ENCODE peak calls at places on chromosomes 1 and 21, in four cellular contexts. One of them, this sample, is unnamed.

GRCh38 chr1:185934476-185935189 is 200.4 kb downstream of the HMCN1 start:
- DNase-seq in heart left ventricle: no peak
- DNase-seq in hepatocyte: no peak
- DNase-seq in spleen: no peak
- DNase-seq in this sample: no peak

GRCh38 chr1:41122851-41123518 is 101.5 kb upstream of the SLFNL1 start:
- DNase-seq in spleen: no peak
- DNase-seq in heart left ventricle: no peak
- DNase-seq in hepatocyte: peak
- DNase-seq in this sample: peak

GRCh38 chr21:35226960-35227741 is 178.0 kb upstream of the RUNX1 start:
- DNase-seq in heart left ventricle: no peak
- DNase-seq in spleen: no peak
- DNase-seq in hepatocyte: no peak
- DNase-seq in this sample: no peak

GRCh38 chr1:26696645-26697440 is 1.0 kb downstream of the ARID1A start:
- DNase-seq in heart left ventricle: peak
- DNase-seq in hepatocyte: peak
- DNase-seq in spleen: peak
- DNase-seq in this sample: peak

GRCh38 chr1:161735837-161736236 is 13.7 kb upstream of the DUSP12 start:
- DNase-seq in hepatocyte: no peak
- DNase-seq in heart left ventricle: no peak
- DNase-seq in spleen: no peak
- DNase-seq in this sample: no peak

GRCh38 chr1:239189998-239190512 is 196.3 kb upstream of the CHRM3 start:
- DNase-seq in spleen: no peak
- DNase-seq in heart left ventricle: no peak
- DNase-seq in hepatocyte: no peak
- DNase-seq in this sample: no peak

GRCh38 chr1:11979453-11979817 is 809 bp upstream of the MFN2 start:
- DNase-seq in spleen: peak
- DNase-seq in heart left ventricle: no peak
- DNase-seq in hepatocyte: no peak
- DNase-seq in this sample: no peak

GRCh38 chr1:36387141-36387949 is 1.6 kb upstream of the STK40 start:
- DNase-seq in hepatocyte: peak
- DNase-seq in spleen: no peak
- DNase-seq in heart left ventricle: no peak
- DNase-seq in this sample: no peak

GRCh38 chr1:69090752-69091151 is 477.0 kb upstream of the LRRC7 start:
- DNase-seq in hepatocyte: no peak
- DNase-seq in heart left ventricle: no peak
- DNase-seq in spleen: no peak
- DNase-seq in this sample: no peak

GRCh38 chr1:53111073-53111556 is 31.3 kb downstream of the SLC1A7 start:
- DNase-seq in hepatocyte: peak
- DNase-seq in spleen: no peak
- DNase-seq in heart left ventricle: no peak
- DNase-seq in this sample: peak

GRCh38 chr1:95095833-95096217 is 21.3 kb upstream of the TLCD4 start:
- DNase-seq in heart left ventricle: no peak
- DNase-seq in spleen: no peak
- DNase-seq in hepatocyte: no peak
- DNase-seq in this sample: no peak

GRCh38 chr1:56688522-56689026 is 43.5 kb downstream of the PRKAA2 start:
- DNase-seq in spleen: no peak
- DNase-seq in hepatocyte: peak
- DNase-seq in heart left ventricle: no peak
- DNase-seq in this sample: peak

GRCh38 chr1:10794724-10795304 is 1.6 kb downstream of the CASZ1 start:
- DNase-seq in heart left ventricle: peak
- DNase-seq in spleen: no peak
- DNase-seq in hepatocyte: peak
- DNase-seq in this sample: no peak

GRCh38 chr1:200960236-200960947 is 63.1 kb downstream of the KIF21B start:
- DNase-seq in spleen: peak
- DNase-seq in hepatocyte: no peak
- DNase-seq in heart left ventricle: no peak
- DNase-seq in this sample: no peak

GRCh38 chr1:100284591-100284990 is 18.6 kb downstream of the RTCA start:
- DNase-seq in heart left ventricle: no peak
- DNase-seq in hepatocyte: no peak
- DNase-seq in spleen: no peak
- DNase-seq in this sample: no peak

GRCh38 chr1:207362962-207363858 is 41.7 kb downstream of the CD55 start:
- DNase-seq in spleen: no peak
- DNase-seq in hepatocyte: no peak
- DNase-seq in heart left ventricle: no peak
- DNase-seq in this sample: no peak

GRCh38 chr1:85449356-85449755 is 15.6 kb downstream of the DDAH1 start:
- DNase-seq in heart left ventricle: no peak
- DNase-seq in spleen: no peak
- DNase-seq in hepatocyte: no peak
- DNase-seq in this sample: no peak

GRCh38 chr1:119187416-119187815 is 47.0 kb upstream of the WARS2 start:
- DNase-seq in spleen: no peak
- DNase-seq in heart left ventricle: no peak
- DNase-seq in hepatocyte: no peak
- DNase-seq in this sample: no peak

GRCh38 chr1:168054117-168054516 is 82.6 kb downstream of the GPR161 start:
- DNase-seq in hepatocyte: no peak
- DNase-seq in spleen: no peak
- DNase-seq in heart left ventricle: peak
- DNase-seq in this sample: no peak

GRCh38 chr1:246687002-246687401 is 37.2 kb upstream of the SCCPDH start:
- DNase-seq in hepatocyte: no peak
- DNase-seq in heart left ventricle: no peak
- DNase-seq in spleen: no peak
- DNase-seq in this sample: no peak

GRCh38 chr1:151545542-151545941 is 5.4 kb downstream of the TUFT1 start:
- DNase-seq in heart left ventricle: no peak
- DNase-seq in hepatocyte: no peak
- DNase-seq in spleen: no peak
- DNase-seq in this sample: no peak

GRCh38 chr1:185679220-185679619 is 55.0 kb upstream of the HMCN1 start:
- DNase-seq in spleen: no peak
- DNase-seq in hepatocyte: no peak
- DNase-seq in heart left ventricle: no peak
- DNase-seq in this sample: no peak

GRCh38 chr1:102970496-102971078 is 137.7 kb downstream of the COL11A1 start:
- DNase-seq in spleen: no peak
- DNase-seq in heart left ventricle: no peak
- DNase-seq in hepatocyte: peak
- DNase-seq in this sample: no peak

GRCh38 chr1:31717341-31717740 is 13.5 kb upstream of the COL16A1 start:
- DNase-seq in spleen: no peak
- DNase-seq in heart left ventricle: no peak
- DNase-seq in hepatocyte: no peak
- DNase-seq in this sample: no peak

GRCh38 chr21:44658913-44659595 is 1.3 kb downstream of the KRTAP12-3 start:
- DNase-seq in hepatocyte: no peak
- DNase-seq in spleen: no peak
- DNase-seq in heart left ventricle: no peak
- DNase-seq in this sample: no peak

GRCh38 chr1:109438798-109439297 is 12.6 kb upstream of the PSMA5 start:
- DNase-seq in heart left ventricle: peak
- DNase-seq in spleen: no peak
- DNase-seq in hepatocyte: peak
- DNase-seq in this sample: no peak

GRCh38 chr1:26177182-26177684 is at the start of gene CNKSR1:
- DNase-seq in spleen: no peak
- DNase-seq in hepatocyte: peak
- DNase-seq in heart left ventricle: no peak
- DNase-seq in this sample: peak

GRCh38 chr1:32695098-32695904 is 7.3 kb downstream of the SYNC start:
- DNase-seq in heart left ventricle: peak
- DNase-seq in spleen: peak
- DNase-seq in hepatocyte: no peak
- DNase-seq in this sample: no peak

GRCh38 chr1:199151634-199152429 is 513.0 kb downstream of the PTPRC start:
- DNase-seq in heart left ventricle: no peak
- DNase-seq in spleen: no peak
- DNase-seq in hepatocyte: no peak
- DNase-seq in this sample: no peak

GRCh38 chr1:46481961-46482360 is 7.7 kb upstream of the DMBX1 start:
- DNase-seq in spleen: peak
- DNase-seq in hepatocyte: no peak
- DNase-seq in heart left ventricle: no peak
- DNase-seq in this sample: no peak

GRCh38 chr1:36696261-36696940 is 213.7 kb upstream of the CSF3R start:
- DNase-seq in hepatocyte: no peak
- DNase-seq in spleen: no peak
- DNase-seq in heart left ventricle: no peak
- DNase-seq in this sample: no peak

GRCh38 chr1:187951817-187952216 is 1123.1 kb downstream of the PLA2G4A start:
- DNase-seq in spleen: no peak
- DNase-seq in hepatocyte: no peak
- DNase-seq in heart left ventricle: no peak
- DNase-seq in this sample: no peak

GRCh38 chr1:85616011-85616705 is 35.6 kb downstream of the CCN1 start:
- DNase-seq in heart left ventricle: no peak
- DNase-seq in hepatocyte: no peak
- DNase-seq in spleen: no peak
- DNase-seq in this sample: no peak

GRCh38 chr1:54272772-54273091 is 72.8 kb downstream of the MRPL37 start:
- DNase-seq in heart left ventricle: no peak
- DNase-seq in hepatocyte: no peak
- DNase-seq in spleen: no peak
- DNase-seq in this sample: no peak
- H3K4me3 ChIP-seq in heart left ventricle: no peak
- H3K4me3 ChIP-seq in hepatocyte: no peak
- H3K4me3 ChIP-seq in spleen: no peak
- H3K4me3 ChIP-seq in this sample: no peak

GRCh38 chr21:31216206-31216605 is 127.9 kb downstream of the TIAM1 start:
- DNase-seq in heart left ventricle: no peak
- DNase-seq in spleen: no peak
- DNase-seq in hepatocyte: no peak
- DNase-seq in this sample: no peak

GRCh38 chr21:31222142-31222541 is 121.9 kb downstream of the TIAM1 start:
- DNase-seq in hepatocyte: no peak
- DNase-seq in heart left ventricle: no peak
- DNase-seq in spleen: no peak
- DNase-seq in this sample: no peak

GRCh38 chr21:31220567-31220966 is 123.5 kb downstream of the TIAM1 start:
- DNase-seq in spleen: no peak
- DNase-seq in hepatocyte: peak
- DNase-seq in heart left ventricle: no peak
- DNase-seq in this sample: no peak

GRCh38 chr21:31221051-31221450 is 123.0 kb downstream of the TIAM1 start:
- DNase-seq in spleen: no peak
- DNase-seq in hepatocyte: no peak
- DNase-seq in heart left ventricle: no peak
- DNase-seq in this sample: no peak

DNA sequence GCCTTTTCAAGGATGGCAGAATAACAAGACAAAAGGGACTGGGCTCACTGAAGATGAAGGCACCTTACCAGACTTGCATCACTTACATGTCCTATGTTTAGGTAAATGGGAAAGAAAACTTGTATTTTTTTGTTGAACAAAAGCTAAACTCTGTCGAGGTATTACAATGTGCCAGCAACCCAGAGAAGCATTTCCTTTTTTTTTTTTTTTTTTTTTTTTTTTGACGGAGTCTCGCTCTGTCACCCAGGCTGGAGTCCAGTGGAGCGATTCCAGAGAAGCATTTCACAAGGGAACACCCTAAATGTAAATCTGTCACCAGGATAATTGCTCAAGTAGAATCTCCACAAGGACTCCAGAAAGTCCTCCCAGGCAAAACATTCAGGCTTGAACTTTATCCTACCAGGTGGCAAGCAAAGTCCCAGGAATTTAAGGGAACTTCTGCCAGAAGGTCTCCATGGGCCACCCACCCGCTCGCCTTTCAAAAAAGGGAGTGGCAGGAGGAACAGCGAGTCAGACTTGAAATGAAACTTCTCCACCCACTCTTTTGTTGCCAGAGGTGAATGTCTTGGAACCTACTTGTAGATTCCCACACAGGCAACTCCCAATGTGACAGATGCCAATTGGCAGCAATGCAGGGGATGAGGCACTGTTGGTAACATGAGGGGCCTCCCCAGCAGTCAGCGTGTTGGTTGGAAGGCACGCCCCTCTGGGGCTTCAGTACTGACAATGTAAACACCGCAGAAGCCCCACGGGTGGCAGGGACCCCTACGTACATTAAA is 125.0 kb downstream of the TIAM1 start:
- DNase-seq in spleen: no peak
- DNase-seq in hepatocyte: peak
- DNase-seq in heart left ventricle: peak
- DNase-seq in this sample: no peak
- H3K4me3 ChIP-seq in spleen: no peak
- H3K4me3 ChIP-seq in hepatocyte: no peak
- H3K4me3 ChIP-seq in heart left ventricle: peak
- H3K4me3 ChIP-seq in this sample: no peak

GRCh38 chr1:222547260-222547614 is 667 bp downstream of the HHIPL2 start:
- DNase-seq in heart left ventricle: no peak
- DNase-seq in hepatocyte: no peak
- DNase-seq in spleen: no peak
- DNase-seq in this sample: no peak
- H3K4me3 ChIP-seq in heart left ventricle: no peak
- H3K4me3 ChIP-seq in hepatocyte: no peak
- H3K4me3 ChIP-seq in spleen: no peak
- H3K4me3 ChIP-seq in this sample: no peak

GRCh38 chr1:3688836-3689750 is 36.8 kb downstream of the TP73 start:
- DNase-seq in heart left ventricle: no peak
- DNase-seq in hepatocyte: no peak
- DNase-seq in spleen: no peak
- DNase-seq in this sample: no peak

GRCh38 chr1:3692593-3692992 is 40.3 kb downstream of the TP73 start:
- DNase-seq in heart left ventricle: no peak
- DNase-seq in hepatocyte: no peak
- DNase-seq in spleen: no peak
- DNase-seq in this sample: no peak

GRCh38 chr1:3688356-3688755 is 36.0 kb downstream of the TP73 start:
- DNase-seq in hepatocyte: no peak
- DNase-seq in heart left ventricle: no peak
- DNase-seq in spleen: no peak
- DNase-seq in this sample: no peak

GRCh38 chr1:3691421-3692204 is 39.3 kb downstream of the TP73 start:
- DNase-seq in hepatocyte: no peak
- DNase-seq in spleen: no peak
- DNase-seq in heart left ventricle: no peak
- DNase-seq in this sample: no peak

GRCh38 chr1:3690282-3691065 is 38.2 kb downstream of the TP73 start:
- DNase-seq in heart left ventricle: no peak
- DNase-seq in hepatocyte: no peak
- DNase-seq in spleen: no peak
- DNase-seq in this sample: no peak
- H3K4me3 ChIP-seq in heart left ventricle: no peak
- H3K4me3 ChIP-seq in hepatocyte: no peak
- H3K4me3 ChIP-seq in spleen: no peak
- H3K4me3 ChIP-seq in this sample: no peak

GRCh38 chr1:96820111-96820510 is 98.5 kb downstream of the PTBP2 start:
- DNase-seq in spleen: no peak
- DNase-seq in hepatocyte: no peak
- DNase-seq in heart left ventricle: no peak
- DNase-seq in this sample: no peak
- H3K4me3 ChIP-seq in spleen: no peak
- H3K4me3 ChIP-seq in hepatocyte: no peak
- H3K4me3 ChIP-seq in heart left ventricle: no peak
- H3K4me3 ChIP-seq in this sample: no peak

GRCh38 chr1:34055828-34056227 is 109.2 kb downstream of the CSMD2 start:
- DNase-seq in spleen: no peak
- DNase-seq in heart left ventricle: no peak
- DNase-seq in hepatocyte: no peak
- DNase-seq in this sample: no peak
- H3K4me3 ChIP-seq in spleen: no peak
- H3K4me3 ChIP-seq in heart left ventricle: no peak
- H3K4me3 ChIP-seq in hepatocyte: no peak
- H3K4me3 ChIP-seq in this sample: no peak